ENCODE peak calls at places on chromosome 16, in six cellular contexts. B is CD8-positive, alpha-beta T cell; I is upper lobe of right lung; L is GM12878; O is osteoblast; T is heart right ventricle. S is an unnamed sample.
A peak's percentile ranks its signal among the peaks of the same experiment; 100 is the strongest.

GRCh38 chr16:67486805-67487204 is 3.5 kb upstream of the AGRP start:
- DNase-seq in O (peak; percentile 57), I (no peak), B (no peak), T (no peak), L (no peak), S (no peak)

GRCh38 chr16:4261557-4262172 is 11.2 kb downstream of the TFAP4 start:
- DNase-seq in T (peak; percentile 45), B (no peak), I (no peak), O (peak; percentile 83), L (no peak), S (no peak)

GRCh38 chr16:85286970-85287814 is 174.9 kb upstream of the CIBAR2 start:
- DNase-seq in O (no peak), T (peak; percentile 69), L (no peak), I (no peak), B (no peak), S (no peak)

GRCh38 chr16:50699345-50700159 is 6.1 kb downstream of the NOD2 start:
- DNase-seq in T (no peak), O (no peak), L (no peak), B (no peak), I (no peak), S (no peak)

GRCh38 chr16:88406096-88407041 is 23.6 kb downstream of the ZNF469 start:
- DNase-seq in B (no peak), T (no peak), L (no peak), O (peak; percentile 95), I (no peak), S (no peak)

GRCh38 chr16:27253526-27253930 is 15.0 kb downstream of the NSMCE1 start:
- DNase-seq in O (peak; percentile 81), T (no peak), B (no peak), I (no peak), L (no peak), S (no peak)

GRCh38 chr16:275041-275621 is 613 bp downstream of the RGS11 start:
- DNase-seq in I (peak; percentile 63), O (peak; percentile 94), T (peak; percentile 13), B (no peak), L (no peak), S (no peak)

GRCh38 chr16:28534542-28535373 is 4.0 kb downstream of the NUPR1 start:
- DNase-seq in O (no peak), B (no peak), T (no peak), I (peak; percentile 68), L (no peak), S (no peak)

GRCh38 chr16:57892041-57892440 is 78.9 kb downstream of the CNGB1 start:
- DNase-seq in L (no peak), O (peak; percentile 96), B (no peak), T (no peak), I (no peak), S (no peak)

GRCh38 chr16:12231666-12232065 is 255.1 kb downstream of the SNX29 start:
- DNase-seq in I (no peak), O (peak; percentile 92), L (no peak), B (no peak), T (no peak), S (no peak)

GRCh38 chr16:54602666-54603065 is 316.1 kb upstream of the IRX3 start:
- DNase-seq in T (no peak), L (no peak), B (no peak), I (no peak), O (no peak), S (no peak)

GRCh38 chr16:24721830-24722238 is 7.6 kb upstream of the TNRC6A start:
- DNase-seq in O (no peak), L (no peak), T (no peak), B (no peak), I (no peak), S (no peak)

GRCh38 chr16:49441366-49441780 is 67.8 kb downstream of the C16orf78 start:
- DNase-seq in T (peak; percentile 41), O (no peak), L (peak; percentile 71), B (peak; percentile 65), I (no peak), S (peak; percentile 25)

GRCh38 chr16:11309895-11310633 is 28.9 kb upstream of the PRM1 start:
- DNase-seq in O (peak; percentile 80), B (no peak), L (peak; percentile 77), I (no peak), T (no peak), S (no peak)

GRCh38 chr16:23433261-23433920 is 19.6 kb downstream of the COG7 start:
- DNase-seq in O (no peak), L (no peak), T (no peak), I (no peak), B (no peak), S (no peak)

GRCh38 chr16:48603647-48604376 is 6.2 kb downstream of the N4BP1 start:
- DNase-seq in L (no peak), I (no peak), T (no peak), B (no peak), O (no peak), S (no peak)

GRCh38 chr16:88473666-88474534 is 20.8 kb downstream of the ZFPM1 start:
- DNase-seq in O (no peak), B (no peak), L (no peak), I (no peak), T (peak; percentile 78), S (no peak)

GRCh38 chr16:13708361-13708760 is 211.6 kb upstream of the ERCC4 start:
- DNase-seq in T (no peak), B (no peak), O (no peak), I (no peak), L (no peak), S (no peak)

GRCh38 chr16:13697568-13697967 is 222.4 kb upstream of the ERCC4 start:
- DNase-seq in I (no peak), T (no peak), O (no peak), B (no peak), L (no peak), S (no peak)

GRCh38 chr16:13697013-13697412 is 222.9 kb upstream of the ERCC4 start:
- DNase-seq in L (no peak), B (no peak), I (no peak), O (no peak), T (no peak), S (no peak)

GRCh38 chr16:13702614-13703013 is 217.3 kb upstream of the ERCC4 start:
- DNase-seq in I (no peak), L (no peak), O (no peak), T (peak; percentile 11), B (no peak), S (no peak)
- H3K27ac ChIP-seq in I (no peak overlapping the region), L (no peak overlapping the region), O (no peak overlapping the region), T (no peak overlapping the region), B (no peak overlapping the region), S (peak overlapping the region; percentile 38)

GRCh38 chr16:81904320-81904719 is 107.0 kb downstream of the SDR42E1 start:
- DNase-seq in I (no peak), B (no peak), L (no peak), O (no peak), T (no peak), S (no peak)

GRCh38 chr16:81907681-81908080 is 103.6 kb downstream of the SDR42E1 start:
- DNase-seq in B (no peak), L (no peak), O (no peak), T (no peak), I (no peak), S (no peak)

GRCh38 chr16:81908466-81909230 is 102.6 kb downstream of the SDR42E1 start:
- DNase-seq in O (no peak), L (no peak), I (no peak), B (no peak), T (no peak), S (no peak)

GRCh38 chr16:81902025-81902424 is 109.2 kb downstream of the SDR42E1 start:
- DNase-seq in T (no peak), L (no peak), I (no peak), B (no peak), O (no peak), S (no peak)

GRCh38 chr16:81905277-81905676 is 106.0 kb downstream of the SDR42E1 start:
- DNase-seq in L (no peak), I (no peak), T (no peak), O (no peak), B (no peak), S (no peak)
- H3K27ac ChIP-seq in L (no peak overlapping the region), I (no peak overlapping the region), T (no peak overlapping the region), O (no peak overlapping the region), B (no peak overlapping the region), S (no peak overlapping the region)

DNA sequence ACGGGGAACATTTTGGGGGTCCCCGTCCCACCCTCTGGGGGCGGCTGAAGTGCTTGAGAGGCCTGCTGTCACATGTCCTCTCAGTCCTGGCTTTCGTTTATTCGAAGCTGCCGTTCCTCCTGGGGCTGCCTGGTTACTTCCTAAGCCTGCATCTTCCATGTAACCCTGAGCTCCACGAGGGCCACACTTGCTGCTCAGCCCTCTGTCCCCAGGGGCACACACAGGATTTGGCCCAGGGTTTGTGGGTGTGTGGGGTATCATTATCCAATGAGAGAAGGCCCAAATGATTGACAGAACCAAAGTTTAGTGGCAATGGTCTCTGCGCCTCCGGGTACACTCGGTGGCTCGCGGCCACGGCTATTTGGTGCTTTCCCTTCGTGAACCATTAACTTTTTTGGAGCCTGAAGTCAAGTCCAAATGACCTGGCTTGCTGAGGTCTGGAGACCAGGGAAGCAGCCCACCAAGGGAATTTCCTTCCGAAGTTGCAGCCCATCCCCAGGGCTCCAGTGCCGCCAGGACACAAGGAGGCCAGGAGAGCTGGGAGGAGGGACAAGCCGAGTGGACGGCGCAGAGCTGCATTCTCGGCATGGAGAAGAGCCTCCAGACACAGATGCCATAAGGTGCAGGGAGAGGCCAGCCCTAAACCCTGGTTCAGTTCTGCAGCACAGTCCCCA is 131.4 kb upstream of the FOXF1 start:
- DNase-seq in O (no peak), L (no peak), T (no peak), B (no peak), I (no peak), S (no peak)
- H3K27ac ChIP-seq in O (no peak overlapping the region), L (no peak overlapping the region), T (no peak overlapping the region), B (no peak overlapping the region), I (no peak overlapping the region), S (no peak overlapping the region)

GRCh38 chr16:78571880-78572279 is 472.4 kb downstream of the WWOX start:
- DNase-seq in T (no peak), L (no peak), I (no peak), B (no peak), O (no peak), S (no peak)

GRCh38 chr16:78567713-78568112 is 468.3 kb downstream of the WWOX start:
- DNase-seq in I (no peak), L (no peak), T (no peak), B (no peak), O (no peak), S (no peak)

GRCh38 chr16:78574571-78574970 is 475.1 kb downstream of the WWOX start:
- DNase-seq in O (no peak), L (no peak), B (no peak), T (no peak), I (no peak), S (no peak)

GRCh38 chr16:78571434-78571833 is 472.0 kb downstream of the WWOX start:
- DNase-seq in O (no peak), T (no peak), I (no peak), L (no peak), B (no peak), S (no peak)

GRCh38 chr16:78570409-78571141 is 471.1 kb downstream of the WWOX start:
- DNase-seq in L (no peak), O (no peak), I (no peak), T (no peak), B (no peak), S (no peak)
- H3K27ac ChIP-seq in L (no peak overlapping the region), O (no peak overlapping the region), I (no peak overlapping the region), T (no peak overlapping the region), B (no peak overlapping the region), S (no peak overlapping the region)

S was measured in pancreas.